ENCODE peak calls at places on chromosomes 4 and X, in four cellular contexts. W, D, M and H are unnamed samples.

GRCh38 chr4:3188118-3188517 is 60.8 kb upstream of the MSANTD1 start:
- DNase-seq in W (no peak), D (no peak), M (no peak), H (no peak)

GRCh38 chrX:17242470-17242869 is 132.5 kb upstream of the NHS start:
- DNase-seq in W (peak; percentile 34), D (peak; percentile 38), M (peak; percentile 48), H (no peak)

GRCh38 chrX:49106930-49107329 is 16.6 kb downstream of the GPKOW start:
- DNase-seq in W (no peak), D (peak; percentile 15), M (peak; percentile 50), H (no peak)

GRCh38 chr4:7425591-7426468 is 8.9 kb downstream of the PSAPL1 start:
- DNase-seq in W (no peak), D (no peak), M (no peak), H (peak; percentile 14)

GRCh38 chr4:108247511-108248088 is 78.9 kb upstream of the LEF1 start:
- DNase-seq in W (no peak), D (no peak), M (no peak), H (no peak)

GRCh38 chr4:153232768-153233167 is 28.5 kb downstream of the TRIM2 start:
- DNase-seq in W (no peak), D (no peak), M (peak; percentile 44), H (no peak)

GRCh38 chrX:115021121-115021520 is 3.7 kb upstream of the IL13RA2 start:
- DNase-seq in W (no peak), D (no peak), M (no peak), H (no peak)

GRCh38 chr4:132123870-132124623 is 1025.0 kb upstream of the PCDH10 start:
- DNase-seq in W (no peak), D (no peak), M (no peak), H (no peak)

GRCh38 chr4:17941731-17942130 is 79.8 kb downstream of the LCORL start:
- DNase-seq in W (no peak), D (no peak), M (no peak), H (no peak)

GRCh38 chr4:184056877-184057276 is 151.8 kb downstream of the STOX2 start:
- DNase-seq in W (no peak), D (no peak), M (no peak), H (no peak)

GRCh38 chr4:126705271-126705670 is 927.5 kb upstream of the INTU start:
- DNase-seq in W (no peak), D (no peak), M (no peak), H (no peak)